ENCODE peak calls at places on chromosomes 4 and X, in four cellular contexts. C is H9, G is sigmoid colon, K is right atrium auricular region. F is an unnamed sample.

GRCh38 chr4:40685300-40685699 is 55.6 kb upstream of the RBM47 start:
- DNase-seq in K (no peak), C (no peak), G (no peak), F (no peak)

GRCh38 chrX:150508461-150509367 is 59.7 kb upstream of the MTM1 start:
- DNase-seq in G (peak; percentile 87), K (peak; percentile 76), C (peak; percentile 69), F (peak; percentile 82)

GRCh38 chrX:112814496-112814895 is 26.1 kb downstream of the AMOT start:
- DNase-seq in K (no peak), C (no peak), G (no peak), F (no peak)

GRCh38 chrX:41824551-41824950 is 98.8 kb downstream of the CASK start:
- DNase-seq in G (no peak), C (no peak), K (no peak), F (no peak)

GRCh38 chrX:41445171-41445570 is 2.0 kb upstream of the NYX start:
- DNase-seq in G (no peak), K (no peak), C (no peak), F (no peak)

GRCh38 chrX:149221246-149221645 is 283.9 kb downstream of the IDS start:
- DNase-seq in K (no peak), C (no peak), G (no peak), F (no peak)

GRCh38 chr4:65805936-65806335 is 135.6 kb upstream of the EPHA5 start:
- DNase-seq in K (no peak), C (no peak), G (no peak), F (no peak)

GRCh38 chrX:75335127-75335458 is 61.2 kb downstream of the UPRT start:
- DNase-seq in G (no peak), C (no peak), K (no peak), F (no peak)

GRCh38 chr4:111943796-111944203 is 201.5 kb upstream of the FAM241A start:
- DNase-seq in K (peak; percentile 60), G (no peak), C (peak; percentile 72), F (no peak)

GRCh38 chr4:80266267-80266901 is at the start of gene FGF5:
- DNase-seq in K (no peak), G (peak; percentile 86), C (peak; percentile 40), F (no peak)

GRCh38 chr4:42865572-42866189 is 26.8 kb upstream of the GRXCR1 start:
- DNase-seq in C (peak; percentile 56), K (peak; percentile 65), G (no peak), F (no peak)

GRCh38 chr4:128385199-128385598 is 97.6 kb upstream of the PGRMC2 start:
- DNase-seq in G (no peak), K (no peak), C (no peak), F (no peak)

GRCh38 chr4:2790583-2791517 is 2.0 kb upstream of the SH3BP2 start:
- DNase-seq in C (no peak), K (no peak), G (peak; percentile 63), F (peak; percentile 72)

GRCh38 chrX:108209006-108209554 is 117.5 kb downstream of the ATG4A start:
- DNase-seq in C (no peak), K (no peak), G (no peak), F (no peak)

GRCh38 chr4:95548738-95549245 is at the start of gene UNC5C:
- DNase-seq in G (peak; percentile 88), K (peak; percentile 90), C (peak; percentile 78), F (peak; percentile 96)

GRCh38 chr4:66160606-66161005 is 490.3 kb upstream of the EPHA5 start:
- DNase-seq in G (no peak), K (no peak), C (no peak), F (no peak)

GRCh38 chrX:80181079-80181478 is 166.5 kb downstream of the TBX22 start:
- DNase-seq in C (peak; percentile 31), G (no peak), K (no peak), F (no peak)

GRCh38 chr4:18689308-18689915 is 667.9 kb upstream of the LCORL start:
- DNase-seq in C (peak; percentile 46), G (peak; percentile 74), K (no peak), F (no peak)

GRCh38 chr4:163367651-163368050 is 24.0 kb downstream of the NPY5R start:
- DNase-seq in C (no peak), K (no peak), G (no peak), F (no peak)

GRCh38 chrX:96682516-96682915 is 2.1 kb upstream of the DIAPH2 start:
- DNase-seq in C (no peak), G (no peak), K (no peak), F (no peak)

GRCh38 chr4:4642201-4643025 is 100.6 kb upstream of the STX18 start:
- DNase-seq in G (no peak), C (no peak), K (no peak), F (no peak)

GRCh38 chr4:117378942-117379341 is 293.6 kb upstream of the TRAM1L1 start:
- DNase-seq in G (no peak), K (no peak), C (no peak), F (no peak)

GRCh38 chr4:27360651-27361347 is 500.2 kb downstream of the STIM2 start:
- DNase-seq in C (no peak), K (no peak), G (peak; percentile 65), F (no peak)

GRCh38 chr4:8719421-8719820 is 126.9 kb downstream of the CPZ start:
- DNase-seq in K (no peak), C (peak; percentile 15), G (no peak), F (no peak)

GRCh38 chrX:81259008-81259713 is 57.3 kb downstream of the SH3BGRL start:
- DNase-seq in G (no peak), K (no peak), C (no peak), F (no peak)

GRCh38 chr4:145937021-145937861 is 1.4 kb downstream of the ZNF827 start:
- DNase-seq in G (peak; percentile 85), K (no peak), C (peak; percentile 56), F (peak; percentile 80)

GRCh38 chr4:81564025-81564424 is 92.3 kb upstream of the RASGEF1B start:
- DNase-seq in K (no peak), C (no peak), G (no peak), F (no peak)

DNA sequence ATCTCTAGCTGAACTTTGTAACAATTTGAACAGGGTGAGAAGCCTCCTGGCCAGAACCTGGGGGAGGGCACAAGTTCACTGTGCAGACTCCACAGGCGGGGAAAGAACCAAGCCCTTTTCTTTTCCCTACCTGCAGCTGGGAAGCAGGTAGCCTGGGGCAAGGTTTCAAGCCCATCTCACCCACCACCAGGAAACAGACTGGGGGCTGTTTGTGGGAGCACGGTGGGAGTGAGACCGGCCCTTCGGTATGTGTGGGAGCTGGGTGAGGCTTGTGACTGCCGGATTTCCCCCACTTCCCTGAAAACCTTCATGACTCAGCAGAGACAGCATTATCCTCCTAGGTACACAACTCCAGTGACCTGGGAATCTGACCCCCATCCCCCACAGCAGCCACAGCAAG is 211.7 kb downstream of the ZNF674 start:
- DNase-seq in G (no peak), C (no peak), K (no peak), F (no peak)
- H3K27ac ChIP-seq in G (no peak overlapping the region), C (no peak overlapping the region), K (no peak overlapping the region), F (no peak overlapping the region)

DNA sequence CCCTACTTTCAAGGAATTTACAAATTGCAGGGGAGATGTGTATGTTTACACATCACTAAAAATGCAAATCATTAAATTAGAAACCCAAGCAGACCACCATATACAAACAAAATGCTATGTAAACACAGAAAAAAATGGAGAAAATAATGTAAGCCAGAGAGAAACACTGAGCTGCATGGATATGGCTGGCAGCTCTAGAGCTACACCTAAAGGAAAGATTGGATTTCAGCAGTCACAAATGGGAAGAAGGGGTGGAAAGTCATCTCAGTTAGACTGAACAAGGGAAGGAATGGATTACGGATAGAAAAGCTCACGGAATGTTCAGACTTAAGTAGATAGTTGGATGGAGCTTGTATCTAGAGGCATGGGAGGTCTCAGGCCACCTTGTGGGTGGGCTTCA is 186.3 kb downstream of the MOSPD2 start:
- DNase-seq in G (no peak), K (no peak), C (no peak), F (no peak)
- TF ChIP-seq CTCF in G (no peak), K (no peak), C (no peak), F (no peak)

GRCh38 chr4:75924309-75924708 is 16.5 kb downstream of the NAAA start:
- DNase-seq in G (no peak), C (no peak), K (no peak), F (no peak)

GRCh38 chr4:75922588-75922987 is 18.2 kb downstream of the NAAA start:
- DNase-seq in K (no peak), G (no peak), C (no peak), F (no peak)

GRCh38 chr4:75920327-75920726 is 18.1 kb upstream of the PPEF2 start:
- DNase-seq in G (no peak), K (no peak), C (no peak), F (no peak)

GRCh38 chr4:75919914-75920313 is 17.7 kb upstream of the PPEF2 start:
- DNase-seq in K (no peak), G (no peak), C (no peak), F (no peak)

GRCh38 chr4:75921910-75922309 is 18.9 kb downstream of the NAAA start:
- DNase-seq in K (no peak), C (no peak), G (no peak), F (no peak)
- H3K27ac ChIP-seq in K (no peak overlapping the region), C (no peak overlapping the region), G (no peak overlapping the region), F (no peak overlapping the region)

DNA sequence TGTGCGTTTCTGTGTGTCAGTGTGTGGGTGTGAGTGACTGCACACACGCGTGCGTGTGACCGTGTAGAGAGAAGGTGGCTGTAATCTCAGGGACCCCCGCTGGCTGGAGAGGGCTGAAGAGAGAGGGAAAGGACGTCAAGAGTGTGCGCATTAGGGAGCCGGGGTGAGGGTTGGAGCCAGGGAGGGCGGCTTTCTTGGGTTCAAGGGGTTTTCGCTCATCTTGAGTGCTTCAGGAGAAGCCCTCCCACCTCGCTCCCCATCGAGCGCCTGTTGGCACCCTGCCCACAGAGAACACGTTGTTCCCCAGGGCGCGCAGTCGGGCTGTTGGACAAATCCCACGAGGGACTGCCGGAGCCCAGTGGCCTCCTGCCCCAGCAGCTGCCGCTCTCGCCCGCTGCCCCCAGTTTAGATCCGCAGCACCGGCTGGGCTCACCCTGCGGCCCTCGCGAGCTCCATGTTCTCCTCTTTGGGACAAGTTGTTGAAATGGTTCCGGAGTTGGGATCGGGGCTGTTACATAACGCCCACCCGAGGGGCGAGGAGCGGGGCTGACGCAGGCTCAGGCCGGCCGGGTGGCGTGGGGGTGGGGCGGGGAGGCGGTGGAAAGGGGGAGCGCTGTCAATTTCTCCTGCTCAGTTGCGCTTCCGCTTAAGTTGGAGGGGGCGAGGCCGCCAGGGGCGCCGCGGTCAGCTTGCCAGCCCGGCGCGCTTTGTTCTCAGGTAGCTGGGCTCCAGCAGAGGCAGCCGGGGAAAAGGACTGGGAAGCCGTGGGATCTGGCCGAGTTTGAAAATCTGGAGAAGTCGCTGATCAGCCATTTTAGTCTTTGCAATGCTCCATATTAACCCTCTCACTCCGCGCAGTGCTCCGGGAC is 1.6 kb downstream of the GRIA2 start:
- DNase-seq in G (no peak), C (peak; percentile 71), K (no peak), F (no peak)
- TF ChIP-seq CTCF in G (no peak), C (peak; percentile 50), K (no peak), F (no peak)

F was measured in coronary artery.